ENCODE peak calls at places on chromosomes 3 and 15, in four cellular contexts. B is germinal center, O is substantia nigra, M is globus pallidus. P is an unnamed sample.
A peak's percentile ranks its signal among the peaks of the same experiment; 100 is the strongest.

GRCh38 chr15:56307180-56307579 is 58.0 kb upstream of the TEX9 start:
- DNase-seq in B (no peak), O (no peak), M (no peak), P (no peak)

GRCh38 chr3:23961064-23961463 is 16.0 kb downstream of the NR1D2 start:
- DNase-seq in B (no peak), O (no peak), M (no peak), P (no peak)

GRCh38 chr3:39028466-39028865 is 23.3 kb downstream of the SCN11A start:
- DNase-seq in B (no peak), O (no peak), M (no peak), P (no peak)

GRCh38 chr3:192901435-192901834 is 16.2 kb downstream of the MB21D2 start:
- DNase-seq in B (no peak), O (no peak), M (no peak), P (no peak)

GRCh38 chr3:49377483-49377882 is 19.3 kb upstream of the GPX1 start:
- DNase-seq in B (no peak), O (no peak), M (no peak), P (peak; percentile 76)

GRCh38 chr3:56251343-56251945 is 216.8 kb downstream of the ERC2 start:
- DNase-seq in B (peak; percentile 29), O (no peak), M (peak; percentile 55), P (peak; percentile 23)

GRCh38 chr15:35519536-35520149 is 26.3 kb downstream of the DPH6 start:
- DNase-seq in B (no peak), O (no peak), M (peak; percentile 60), P (no peak)

GRCh38 chr3:62875103-62876002 is at the start of gene CADPS:
- DNase-seq in B (peak; percentile 17), O (no peak), M (peak; percentile 16), P (no peak)

GRCh38 chr3:69370156-69370944 is 15.5 kb downstream of the FRMD4B start:
- DNase-seq in B (no peak), O (no peak), M (peak; percentile 77), P (peak; percentile 94)

GRCh38 chr15:81338422-81339007 is 14.6 kb upstream of the STARD5 start:
- DNase-seq in B (no peak), O (no peak), M (no peak), P (no peak)

GRCh38 chr15:45790325-45790943 is 155.6 kb downstream of the SQOR start:
- DNase-seq in B (peak; percentile 45), O (no peak), M (peak; percentile 10), P (peak; percentile 8)

GRCh38 chr3:177104299-177104992 is 92.8 kb downstream of the TBL1XR1 start:
- DNase-seq in B (no peak), O (no peak), M (no peak), P (no peak)

GRCh38 chr3:156174229-156174847 is 54.0 kb downstream of the KCNAB1 start:
- DNase-seq in B (no peak), O (no peak), M (peak; percentile 53), P (no peak)

GRCh38 chr15:62841269-62841628 is 201.3 kb upstream of the TPM1 start:
- DNase-seq in B (no peak), O (no peak), M (no peak), P (no peak)

GRCh38 chr3:83438177-83438576 is 1520.6 kb upstream of the CADM2 start:
- DNase-seq in B (no peak), O (no peak), M (no peak), P (no peak)

GRCh38 chr3:2915826-2916225 is 194.3 kb downstream of the IL5RA start:
- DNase-seq in B (no peak), O (no peak), M (no peak), P (no peak)

GRCh38 chr3:111596328-111596727 is 1.2 kb upstream of the ZBED2 start:
- DNase-seq in B (no peak), O (no peak), M (no peak), P (no peak)

GRCh38 chr3:153137626-153138025 is 24.4 kb upstream of the RAP2B start:
- DNase-seq in B (no peak), O (no peak), M (no peak), P (no peak)

GRCh38 chr3:98445949-98446406 is 17.0 kb upstream of the OR5K1 start:
- DNase-seq in B (no peak), O (no peak), M (no peak), P (no peak)

GRCh38 chr15:63075072-63075995 is 32.8 kb downstream of the TPM1 start:
- DNase-seq in B (no peak), O (no peak), M (no peak), P (no peak)

GRCh38 chr15:85792872-85793621 is 1.7 kb downstream of the KLHL25 start:
- DNase-seq in B (no peak), O (no peak), M (no peak), P (no peak)

GRCh38 chr15:79116771-79117170 is 26.2 kb upstream of the RASGRF1 start:
- DNase-seq in B (no peak), O (no peak), M (no peak), P (no peak)

GRCh38 chr3:72041531-72041930 is 256.6 kb upstream of the PROK2 start:
- DNase-seq in B (no peak), O (no peak), M (peak; percentile 73), P (no peak)

GRCh38 chr3:141382571-141382970 is 14.3 kb downstream of the ZBTB38 start:
- DNase-seq in B (no peak), O (no peak), M (no peak), P (no peak)

GRCh38 chr15:40439461-40440299 is 1.1 kb upstream of the BAHD1 start:
- DNase-seq in B (peak; percentile 32), O (no peak), M (no peak), P (peak; percentile 34)

GRCh38 chr3:141797819-141798405 is 34.7 kb downstream of the GRK7 start:
- DNase-seq in B (no peak), O (no peak), M (no peak), P (peak; percentile 18)

GRCh38 chr15:44157679-44158078 is 37.4 kb downstream of the FRMD5 start:
- DNase-seq in B (no peak), O (no peak), M (no peak), P (no peak)

GRCh38 chr3:188656196-188656982 is 502.4 kb downstream of the LPP start:
- DNase-seq in B (no peak), O (no peak), M (no peak), P (no peak)

GRCh38 chr3:128698211-128699011 is 27.6 kb upstream of the RAB7A start:
- DNase-seq in B (peak; percentile 22), O (no peak), M (no peak), P (no peak)

GRCh38 chr3:66021731-66022131 is 17.0 kb downstream of the MAGI1 start:
- DNase-seq in B (no peak), O (no peak), M (no peak), P (no peak)

GRCh38 chr15:89822951-89823701 is 8.5 kb upstream of the ANPEP start:
- DNase-seq in B (no peak), O (no peak), M (no peak), P (no peak)

GRCh38 chr3:79204351-79204750 is 563.4 kb downstream of the ROBO1 start:
- DNase-seq in B (no peak), O (no peak), M (no peak), P (no peak)

GRCh38 chr3:155083313-155083905 is 3.3 kb downstream of the MME start:
- DNase-seq in B (no peak), O (no peak), M (no peak), P (no peak)

GRCh38 chr3:157769378-157769777 is 266.2 kb upstream of the VEPH1 start:
- DNase-seq in B (no peak), O (no peak), M (no peak), P (no peak)

GRCh38 chr3:122033018-122033417 is 11.0 kb upstream of the ILDR1 start:
- DNase-seq in B (no peak), O (no peak), M (no peak), P (no peak)

GRCh38 chr3:113783463-113783862 is 36.6 kb downstream of the ATP6V1A start:
- DNase-seq in B (no peak), O (no peak), M (no peak), P (no peak)

P was measured in DND-41.